ENCODE peak calls at places on chromosomes 16 and 17, in ten cellular contexts. G, T, J, H, B, Y, I, D, Z and F are unnamed samples.

GRCh38 chr17:45231481-45232116 is 9.9 kb downstream of the FMNL1 start:
- DNase-seq in H (peak), I (peak), G (no peak), J (no peak), B (peak), T (no peak), Z (no peak), Y (peak), D (no peak), F (no peak)

GRCh38 chr16:88719933-88720296 is 13.6 kb downstream of the CTU2 start:
- DNase-seq in H (no peak), D (no peak), G (no peak), T (no peak), I (no peak), Z (no peak), B (no peak), J (no peak), Y (no peak), F (no peak)

GRCh38 chr16:25135239-25135878 is 23.8 kb downstream of the LCMT1 start:
- DNase-seq in B (peak), G (no peak), D (peak), Y (no peak), T (no peak), H (no peak), J (peak), I (no peak), Z (no peak), F (no peak)

GRCh38 chr17:37194208-37194607 is 181.6 kb upstream of the C17orf78 start:
- DNase-seq in Y (no peak), J (no peak), T (no peak), G (no peak), D (no peak), B (no peak), I (no peak), Z (no peak), H (peak), F (no peak)

GRCh38 chr17:73533801-73534574 is 110.3 kb downstream of the SDK2 start:
- DNase-seq in J (no peak), I (no peak), D (no peak), Z (no peak), H (no peak), Y (no peak), G (no peak), T (no peak), B (no peak), F (no peak)

GRCh38 chr17:66704858-66705257 is 130.1 kb upstream of the CACNG5 start:
- DNase-seq in Y (peak), T (no peak), H (no peak), B (no peak), J (no peak), D (no peak), Z (no peak), I (no peak), G (peak), F (no peak)

GRCh38 chr16:51359141-51359960 is 208.3 kb upstream of the SALL1 start:
- DNase-seq in G (no peak), I (no peak), Y (no peak), D (no peak), Z (peak), T (no peak), J (no peak), H (peak), B (no peak), F (peak)

GRCh38 chr17:21530311-21530710 is 154.2 kb downstream of the KCNJ12 start:
- DNase-seq in I (no peak), T (no peak), J (no peak), D (no peak), Y (no peak), Z (no peak), B (no peak), H (no peak), G (no peak), F (no peak)

GRCh38 chr17:64775701-64776570 is 113.8 kb upstream of the SMURF2 start:
- DNase-seq in Z (no peak), Y (no peak), H (no peak), B (no peak), T (no peak), G (no peak), I (no peak), J (no peak), D (peak), F (no peak)